ENCODE peak calls at places on chromosomes 1 and 21, in five cellular contexts. J is RWPE1, F is GM23338, S is neural crest cell, N is Right ventricle myocardium superior. D is an unnamed sample.

GRCh38 chr1:54013393-54014008 is 4.5 kb downstream of the LDLRAD1 start:
- DNase-seq in S (no peak), N (no peak), F (peak), J (no peak), D (no peak)

GRCh38 chr1:162019006-162019405 is 4.7 kb downstream of the OLFML2B start:
- DNase-seq in N (no peak), S (no peak), F (no peak), J (peak), D (no peak)

GRCh38 chr1:101365881-101366280 is 129.1 kb downstream of the S1PR1 start:
- DNase-seq in J (no peak), S (no peak), N (no peak), F (no peak), D (no peak)

GRCh38 chr1:180193371-180194047 is 36.6 kb upstream of the LHX4 start:
- DNase-seq in J (no peak), N (peak), F (no peak), S (no peak), D (no peak)

GRCh38 chr1:100463809-100464424 is 74.0 kb upstream of the GPR88 start:
- DNase-seq in N (peak), F (peak), S (peak), J (peak), D (peak)

GRCh38 chr1:154956557-154956956 is 658 bp upstream of the PBXIP1 start:
- DNase-seq in N (peak), F (no peak), J (no peak), S (no peak), D (no peak)

GRCh38 chr1:14733053-14733778 is 134.7 kb downstream of the KAZN start:
- DNase-seq in F (peak), N (no peak), S (peak), J (peak), D (no peak)

GRCh38 chr21:36706951-36707762 is 8.2 kb downstream of the SIM2 start:
- DNase-seq in J (no peak), F (peak), S (no peak), N (no peak), D (no peak)

GRCh38 chr21:15682182-15682895 is 47.4 kb upstream of the USP25 start:
- DNase-seq in S (no peak), F (no peak), J (peak), N (no peak), D (no peak)

GRCh38 chr1:27589841-27590426 is 14.0 kb downstream of the AHDC1 start:
- DNase-seq in F (no peak), N (peak), S (no peak), J (no peak), D (no peak)

GRCh38 chr1:184669400-184669799 is 85.3 kb downstream of the EDEM3 start:
- DNase-seq in J (no peak), N (no peak), S (no peak), F (peak), D (no peak)

GRCh38 chr1:24541711-24542346 is 14.1 kb upstream of the NCMAP start:
- DNase-seq in N (no peak), J (no peak), F (peak), S (no peak), D (peak)

GRCh38 chr1:2933431-2934172 is 87.7 kb upstream of the ACTRT2 start:
- DNase-seq in J (no peak), N (peak), F (no peak), S (no peak), D (no peak)

GRCh38 chr1:18581420-18581880 is 49.2 kb upstream of the PAX7 start:
- DNase-seq in J (peak), S (peak), N (no peak), F (peak), D (peak)

GRCh38 chr1:8194481-8195227 is 123.3 kb upstream of the SLC45A1 start:
- DNase-seq in S (no peak), F (no peak), N (peak), J (peak), D (no peak)

GRCh38 chr21:27476696-27477095 is 509.8 kb upstream of the ADAMTS5 start:
- DNase-seq in F (no peak), S (no peak), N (no peak), J (no peak), D (no peak)

GRCh38 chr1:155978325-155978972 is at the start of gene ARHGEF2:
- DNase-seq in S (peak), N (peak), F (peak), J (peak), D (peak)

GRCh38 chr1:188735567-188735966 is 1742.1 kb downstream of the BRINP3 start:
- DNase-seq in J (no peak), S (no peak), F (peak), N (no peak), D (no peak)

GRCh38 chr21:21682172-21682571 is 684.0 kb downstream of the NCAM2 start:
- DNase-seq in S (no peak), N (no peak), J (no peak), F (no peak), D (no peak)

GRCh38 chr1:16980473-16981268 is at the start of gene MFAP2:
- DNase-seq in S (no peak), J (no peak), F (peak), N (no peak), D (no peak)

GRCh38 chr1:48823161-48823560 is 46.5 kb upstream of the BEND5 start:
- DNase-seq in S (no peak), N (no peak), F (no peak), J (no peak), D (no peak)

GRCh38 chr1:39852214-39852791 is 31.0 kb downstream of the TRIT1 start:
- DNase-seq in J (peak), F (no peak), N (no peak), S (no peak), D (no peak)

GRCh38 chr1:109198745-109199144 is 15.0 kb upstream of the SARS1 start:
- DNase-seq in J (no peak), S (no peak), N (no peak), F (no peak), D (no peak)

GRCh38 chr1:24987875-24988559 is 57.9 kb upstream of the RUNX3 start:
- DNase-seq in F (no peak), N (no peak), J (no peak), S (no peak), D (peak)

GRCh38 chr21:28445081-28445830 is 547.4 kb downstream of the LTN1 start:
- DNase-seq in J (no peak), S (no peak), N (no peak), F (no peak), D (no peak)

GRCh38 chr1:205072881-205073280 is 11.4 kb downstream of the TMEM81 start:
- DNase-seq in N (no peak), S (no peak), F (no peak), J (peak), D (peak)

GRCh38 chr1:85289207-85289847 is 12.9 kb upstream of the BCL10 start:
- DNase-seq in F (no peak), J (peak), N (no peak), S (no peak), D (no peak)

D was measured in K562.